ENCODE peak calls at places on chromosome 16, in four cellular contexts. T is K562; X is psoas muscle; C is central memory CD8-positive, alpha-beta T cell. J is an unnamed sample.

GRCh38 chr16:65297453-65297852 is 175.6 kb upstream of the CDH11 start:
- ATAC-seq in T (no peak), X (no peak), C (no peak), J (no peak)

GRCh38 chr16:30561212-30561816 is 3.1 kb upstream of the ZNF764 start:
- ATAC-seq in T (no peak), X (no peak), C (no peak), J (no peak)

GRCh38 chr16:81765111-81765919 is 13.8 kb upstream of the PLCG2 start:
- ATAC-seq in T (no peak), X (no peak), C (no peak), J (no peak)

GRCh38 chr16:1323296-1324239 is 9.9 kb upstream of the BAIAP3 start:
- ATAC-seq in T (no peak), X (no peak), C (no peak), J (no peak)

GRCh38 chr16:67988675-67989074 is 8.4 kb upstream of the DPEP3 start:
- ATAC-seq in T (no peak), X (peak; percentile 16), C (no peak), J (no peak)

GRCh38 chr16:51524555-51525373 is 373.7 kb upstream of the SALL1 start:
- ATAC-seq in T (no peak), X (no peak), C (no peak), J (no peak)

GRCh38 chr16:3938471-3938842 is 57.9 kb upstream of the CREBBP start:
- ATAC-seq in T (peak; percentile 21), X (no peak), C (no peak), J (no peak)

GRCh38 chr16:88804173-88804551 is 573 bp downstream of the CDT1 start:
- ATAC-seq in T (no peak), X (no peak), C (no peak), J (no peak)

GRCh38 chr16:73531021-73531420 is 483.1 kb upstream of the ZFHX3 start:
- ATAC-seq in T (no peak), X (peak; percentile 81), C (no peak), J (no peak)

GRCh38 chr16:31853300-31853699 is 20.3 kb upstream of the ZNF267 start:
- ATAC-seq in T (no peak), X (no peak), C (no peak), J (no peak)

GRCh38 chr16:48999508-48999907 is 282.1 kb downstream of the CBLN1 start:
- ATAC-seq in T (no peak), X (no peak), C (no peak), J (no peak)

GRCh38 chr16:66881014-66881417 is 701 bp downstream of the PDP2 start:
- ATAC-seq in T (peak; percentile 39), X (peak; percentile 27), C (peak; percentile 45), J (no peak)

GRCh38 chr16:414395-415169 is 10.9 kb upstream of the RAB11FIP3 start:
- ATAC-seq in T (no peak), X (no peak), C (no peak), J (no peak)

GRCh38 chr16:54390095-54390494 is 103.5 kb upstream of the IRX3 start:
- ATAC-seq in T (no peak), X (no peak), C (no peak), J (no peak)

GRCh38 chr16:86384263-86384649 is 126.1 kb upstream of the FOXF1 start:
- ATAC-seq in T (no peak), X (no peak), C (no peak), J (no peak)

GRCh38 chr16:74829637-74830036 is 55.0 kb upstream of the FA2H start:
- ATAC-seq in T (no peak), X (no peak), C (no peak), J (no peak)

GRCh38 chr16:74760007-74760767 is 14.4 kb downstream of the FA2H start:
- ATAC-seq in T (no peak), X (no peak), C (no peak), J (peak; percentile 99)

GRCh38 chr16:534089-534635 is 6.7 kb downstream of the CAPN15 start:
- ATAC-seq in T (no peak), X (peak; percentile 53), C (no peak), J (no peak)

GRCh38 chr16:2319606-2320005 is 20.9 kb downstream of the ABCA3 start:
- ATAC-seq in T (no peak), X (no peak), C (no peak), J (no peak)

GRCh38 chr16:89749637-89750036 is 28.3 kb downstream of the ZNF276 start:
- ATAC-seq in T (no peak), X (no peak), C (no peak), J (no peak)

GRCh38 chr16:23195415-23195978 is 13.0 kb downstream of the SCNN1G start:
- ATAC-seq in T (no peak), X (no peak), C (no peak), J (no peak)

GRCh38 chr16:87543436-87544191 is 50.8 kb upstream of the ZCCHC14 start:
- ATAC-seq in T (peak; percentile 47), X (no peak), C (no peak), J (peak; percentile 49)

GRCh38 chr16:29820271-29820701 is at the start of gene MVP:
- ATAC-seq in T (peak; percentile 22), X (peak; percentile 45), C (no peak), J (peak; percentile 10)

GRCh38 chr16:17930280-17930679 is 406.3 kb downstream of the NPIPA8 start:
- ATAC-seq in T (no peak), X (no peak), C (no peak), J (no peak)

GRCh38 chr16:81327483-81328196 is 12.9 kb downstream of the GAN start:
- ATAC-seq in T (no peak), X (no peak), C (no peak), J (no peak)

GRCh38 chr16:57470683-57471082 is 8.2 kb downstream of the POLR2C start:
- ATAC-seq in T (no peak), X (peak; percentile 30), C (no peak), J (no peak)

GRCh38 chr16:35516551-35516950 is 2057.1 kb downstream of the TP53TG3F start:
- ATAC-seq in T (no peak), X (no peak), C (no peak), J (no peak)

GRCh38 chr16:58070585-58070984 is 45.0 kb downstream of the MMP15 start:
- ATAC-seq in T (no peak), X (no peak), C (no peak), J (no peak)

GRCh38 chr16:73179671-73180370 is 131.9 kb upstream of the ZFHX3 start:
- ATAC-seq in T (no peak), X (no peak), C (no peak), J (no peak)

GRCh38 chr16:29702307-29702706 is 23.3 kb downstream of the QPRT start:
- ATAC-seq in T (no peak), X (no peak), C (peak; percentile 82), J (peak; percentile 55)

GRCh38 chr16:4134434-4134833 is 18.2 kb upstream of the ADCY9 start:
- ATAC-seq in T (no peak), X (no peak), C (no peak), J (no peak)

J was measured in activated T-helper 17 cell treated with anti-CD3 and anti-CD28 coated beads, Interleukin-2, amount 50 U/mL, for 72 hours.